ENCODE peak calls at places on chromosomes 12 and 14, in five cellular contexts. One of them, this sample, is unnamed.

GRCh38 chr12:78793491-78793890 is 71.1 kb upstream of the SYT1 start:
- DNase-seq in IMR-90: peak
- DNase-seq in transverse colon: no peak
- DNase-seq in esophagus muscularis mucosa: no peak
- DNase-seq in breast epithelium: no peak
- DNase-seq in this sample: no peak

GRCh38 chr12:98572010-98572409 is 21.5 kb upstream of the SLC25A3 start:
- DNase-seq in esophagus muscularis mucosa: no peak
- DNase-seq in transverse colon: no peak
- DNase-seq in IMR-90: no peak
- DNase-seq in breast epithelium: no peak
- DNase-seq in this sample: no peak

GRCh38 chr12:10361622-10362021 is 28.2 kb downstream of the KLRK1 start:
- DNase-seq in transverse colon: no peak
- DNase-seq in esophagus muscularis mucosa: no peak
- DNase-seq in IMR-90: peak
- DNase-seq in breast epithelium: no peak
- DNase-seq in this sample: no peak

GRCh38 chr14:59455411-59455810 is 9.8 kb downstream of the GPR135 start:
- DNase-seq in transverse colon: no peak
- DNase-seq in breast epithelium: no peak
- DNase-seq in esophagus muscularis mucosa: no peak
- DNase-seq in IMR-90: peak
- DNase-seq in this sample: no peak

GRCh38 chr12:122435186-122435585 is 12.7 kb upstream of the CLIP1 start:
- DNase-seq in transverse colon: no peak
- DNase-seq in esophagus muscularis mucosa: no peak
- DNase-seq in breast epithelium: no peak
- DNase-seq in IMR-90: no peak
- DNase-seq in this sample: no peak

GRCh38 chr12:112870267-112870980 is 36.3 kb upstream of the OAS1 start:
- DNase-seq in breast epithelium: no peak
- DNase-seq in transverse colon: no peak
- DNase-seq in esophagus muscularis mucosa: no peak
- DNase-seq in IMR-90: no peak
- DNase-seq in this sample: no peak

GRCh38 chr14:89233184-89233583 is 183.8 kb downstream of the FOXN3 start:
- DNase-seq in breast epithelium: no peak
- DNase-seq in IMR-90: no peak
- DNase-seq in transverse colon: no peak
- DNase-seq in esophagus muscularis mucosa: no peak
- DNase-seq in this sample: no peak

GRCh38 chr12:123078114-123078465 is 72.8 kb downstream of the PITPNM2 start:
- DNase-seq in esophagus muscularis mucosa: no peak
- DNase-seq in IMR-90: no peak
- DNase-seq in breast epithelium: no peak
- DNase-seq in transverse colon: no peak
- DNase-seq in this sample: no peak

GRCh38 chr14:98931911-98932310 is 340.1 kb downstream of the BCL11B start:
- DNase-seq in breast epithelium: no peak
- DNase-seq in transverse colon: peak
- DNase-seq in esophagus muscularis mucosa: no peak
- DNase-seq in IMR-90: no peak
- DNase-seq in this sample: no peak

GRCh38 chr12:112656141-112656540 is 135.4 kb upstream of the RPH3A start:
- DNase-seq in breast epithelium: no peak
- DNase-seq in transverse colon: no peak
- DNase-seq in esophagus muscularis mucosa: no peak
- DNase-seq in IMR-90: no peak
- DNase-seq in this sample: no peak

GRCh38 chr12:968561-968960 is 19.1 kb upstream of the RAD52 start:
- DNase-seq in breast epithelium: no peak
- DNase-seq in IMR-90: no peak
- DNase-seq in esophagus muscularis mucosa: no peak
- DNase-seq in transverse colon: no peak
- DNase-seq in this sample: no peak

GRCh38 chr12:124518051-124518932 is 49.1 kb downstream of the NCOR2 start:
- DNase-seq in breast epithelium: peak
- DNase-seq in IMR-90: peak
- DNase-seq in transverse colon: peak
- DNase-seq in esophagus muscularis mucosa: peak
- DNase-seq in this sample: peak

GRCh38 chr14:92945959-92946846 is 23.3 kb downstream of the CHGA start:
- DNase-seq in breast epithelium: peak
- DNase-seq in IMR-90: peak
- DNase-seq in transverse colon: peak
- DNase-seq in esophagus muscularis mucosa: no peak
- DNase-seq in this sample: no peak

GRCh38 chr12:44225128-44225527 is 389.2 kb downstream of the TMEM117 start:
- DNase-seq in esophagus muscularis mucosa: no peak
- DNase-seq in breast epithelium: no peak
- DNase-seq in IMR-90: no peak
- DNase-seq in transverse colon: no peak
- DNase-seq in this sample: no peak

GRCh38 chr14:105498430-105499255 is 7.6 kb downstream of the TEDC1 start:
- DNase-seq in esophagus muscularis mucosa: no peak
- DNase-seq in breast epithelium: no peak
- DNase-seq in transverse colon: no peak
- DNase-seq in IMR-90: no peak
- DNase-seq in this sample: no peak

GRCh38 chr14:95361373-95362179 is 41.9 kb upstream of the CLMN start:
- DNase-seq in IMR-90: no peak
- DNase-seq in esophagus muscularis mucosa: peak
- DNase-seq in breast epithelium: peak
- DNase-seq in transverse colon: peak
- DNase-seq in this sample: peak

GRCh38 chr12:113059071-113059595 is 2.6 kb downstream of the DTX1 start:
- DNase-seq in transverse colon: no peak
- DNase-seq in breast epithelium: no peak
- DNase-seq in IMR-90: no peak
- DNase-seq in esophagus muscularis mucosa: no peak
- DNase-seq in this sample: no peak

GRCh38 chr12:55797068-55797467 is 20.5 kb downstream of the SARNP start:
- DNase-seq in IMR-90: peak
- DNase-seq in breast epithelium: no peak
- DNase-seq in transverse colon: no peak
- DNase-seq in esophagus muscularis mucosa: no peak
- DNase-seq in this sample: peak

GRCh38 chr14:69887740-69888657 is 8.8 kb downstream of the SMOC1 start:
- DNase-seq in esophagus muscularis mucosa: no peak
- DNase-seq in breast epithelium: no peak
- DNase-seq in IMR-90: peak
- DNase-seq in transverse colon: no peak
- DNase-seq in this sample: no peak

GRCh38 chr14:59754256-59754655 is 116.3 kb downstream of the RTN1 start:
- DNase-seq in transverse colon: no peak
- DNase-seq in IMR-90: peak
- DNase-seq in esophagus muscularis mucosa: no peak
- DNase-seq in breast epithelium: no peak
- DNase-seq in this sample: no peak

GRCh38 chr14:81023095-81023710 is 67.8 kb downstream of the TSHR start:
- DNase-seq in IMR-90: no peak
- DNase-seq in esophagus muscularis mucosa: no peak
- DNase-seq in transverse colon: no peak
- DNase-seq in breast epithelium: no peak
- DNase-seq in this sample: peak

GRCh38 chr12:10283028-10283427 is 24.6 kb upstream of the KLRD1 start:
- DNase-seq in esophagus muscularis mucosa: no peak
- DNase-seq in transverse colon: no peak
- DNase-seq in IMR-90: no peak
- DNase-seq in breast epithelium: no peak
- DNase-seq in this sample: no peak

GRCh38 chr14:28671425-28671824 is 95.2 kb upstream of the FOXG1 start:
- DNase-seq in transverse colon: no peak
- DNase-seq in IMR-90: peak
- DNase-seq in esophagus muscularis mucosa: no peak
- DNase-seq in breast epithelium: no peak
- DNase-seq in this sample: no peak

GRCh38 chr12:128783129-128783574 is 40.6 kb downstream of the SLC15A4 start:
- DNase-seq in transverse colon: no peak
- DNase-seq in esophagus muscularis mucosa: no peak
- DNase-seq in breast epithelium: no peak
- DNase-seq in IMR-90: peak
- DNase-seq in this sample: no peak

GRCh38 chr14:63752449-63753169 is 24.7 kb upstream of the SGPP1 start:
- DNase-seq in breast epithelium: no peak
- DNase-seq in esophagus muscularis mucosa: no peak
- DNase-seq in IMR-90: peak
- DNase-seq in transverse colon: no peak
- DNase-seq in this sample: no peak

GRCh38 chr12:66036317-66036716 is 94.2 kb downstream of the LLPH start:
- DNase-seq in breast epithelium: no peak
- DNase-seq in transverse colon: no peak
- DNase-seq in IMR-90: peak
- DNase-seq in esophagus muscularis mucosa: peak
- DNase-seq in this sample: no peak

DNA sequence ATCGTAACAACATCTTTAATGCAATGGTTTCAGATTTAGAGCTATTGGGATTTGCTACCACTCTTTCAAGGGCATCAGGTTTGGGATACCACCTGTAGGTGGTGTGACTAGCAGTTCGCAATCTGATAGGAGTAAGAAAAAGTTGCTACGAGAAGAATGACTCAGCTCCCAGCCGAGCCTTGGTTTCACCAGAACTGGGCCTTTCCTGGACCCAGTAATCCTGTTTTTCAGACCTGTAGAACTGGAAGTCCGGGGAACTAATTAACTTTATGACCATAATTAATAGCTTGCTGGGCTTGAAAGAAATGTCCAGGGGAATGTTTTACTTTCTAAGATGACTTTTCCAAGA is 770 bp downstream of the ABHD4 start:
- DNase-seq in IMR-90: peak
- DNase-seq in esophagus muscularis mucosa: no peak
- DNase-seq in transverse colon: peak
- DNase-seq in breast epithelium: peak
- DNase-seq in this sample: peak
- TF ChIP-seq POLR2A in IMR-90: no peak
- TF ChIP-seq POLR2A in esophagus muscularis mucosa: no peak
- TF ChIP-seq POLR2A in transverse colon: no peak
- TF ChIP-seq POLR2A in breast epithelium: no peak
- TF ChIP-seq POLR2A in this sample: no peak

GRCh38 chr12:6425588-6426531 is 18.9 kb upstream of the CD27 start:
- DNase-seq in IMR-90: peak
- DNase-seq in transverse colon: no peak
- DNase-seq in breast epithelium: no peak
- DNase-seq in esophagus muscularis mucosa: no peak
- DNase-seq in this sample: peak

GRCh38 chr12:6424848-6425247 is 19.9 kb upstream of the CD27 start:
- DNase-seq in esophagus muscularis mucosa: no peak
- DNase-seq in breast epithelium: no peak
- DNase-seq in IMR-90: no peak
- DNase-seq in transverse colon: no peak
- DNase-seq in this sample: peak

GRCh38 chr12:6420364-6420763 is 24.4 kb upstream of the CD27 start:
- DNase-seq in IMR-90: no peak
- DNase-seq in esophagus muscularis mucosa: no peak
- DNase-seq in breast epithelium: no peak
- DNase-seq in transverse colon: no peak
- DNase-seq in this sample: no peak

GRCh38 chr12:6424008-6424347 is 20.8 kb upstream of the CD27 start:
- DNase-seq in breast epithelium: no peak
- DNase-seq in esophagus muscularis mucosa: no peak
- DNase-seq in transverse colon: no peak
- DNase-seq in IMR-90: no peak
- DNase-seq in this sample: no peak

GRCh38 chr12:6423267-6424007 is 21.3 kb upstream of the CD27 start:
- DNase-seq in esophagus muscularis mucosa: no peak
- DNase-seq in breast epithelium: peak
- DNase-seq in IMR-90: peak
- DNase-seq in transverse colon: peak
- DNase-seq in this sample: peak
- TF ChIP-seq POLR2A in esophagus muscularis mucosa: no peak
- TF ChIP-seq POLR2A in breast epithelium: no peak
- TF ChIP-seq POLR2A in IMR-90: peak
- TF ChIP-seq POLR2A in transverse colon: no peak
- TF ChIP-seq POLR2A in this sample: no peak

GRCh38 chr12:47870175-47870781 is 34.5 kb downstream of the VDR start:
- DNase-seq in transverse colon: peak
- DNase-seq in breast epithelium: no peak
- DNase-seq in IMR-90: no peak
- DNase-seq in esophagus muscularis mucosa: no peak
- DNase-seq in this sample: peak
- TF ChIP-seq POLR2A in transverse colon: no peak
- TF ChIP-seq POLR2A in breast epithelium: no peak
- TF ChIP-seq POLR2A in IMR-90: no peak
- TF ChIP-seq POLR2A in esophagus muscularis mucosa: no peak
- TF ChIP-seq POLR2A in this sample: no peak

GRCh38 chr12:12725956-12726542 is 8.9 kb downstream of the CDKN1B start:
- DNase-seq in breast epithelium: no peak
- DNase-seq in transverse colon: no peak
- DNase-seq in esophagus muscularis mucosa: no peak
- DNase-seq in IMR-90: no peak
- DNase-seq in this sample: no peak
- TF ChIP-seq POLR2A in breast epithelium: no peak
- TF ChIP-seq POLR2A in transverse colon: no peak
- TF ChIP-seq POLR2A in esophagus muscularis mucosa: no peak
- TF ChIP-seq POLR2A in IMR-90: peak
- TF ChIP-seq POLR2A in this sample: peak